ENCODE peak calls at places on chromosomes 12 and 14, in ten cellular contexts. H, C, F, S, O, Q, K, X, R and U are unnamed samples.

GRCh38 chr14:71555654-71556559 is 376.3 kb upstream of the RGS6 start:
- DNase-seq in H (peak; percentile 32), C (peak; percentile 38), F (no peak), S (peak; percentile 95), O (no peak), Q (peak; percentile 72), K (no peak), X (peak; percentile 67), R (peak; percentile 31), U (no peak)

GRCh38 chr12:70040141-70040540 is 203.1 kb upstream of the CNOT2 start:
- DNase-seq in H (no peak), C (no peak), F (no peak), S (no peak), O (no peak), Q (no peak), K (no peak), X (no peak), R (no peak), U (no peak)

GRCh38 chr12:28457785-28458184 is 267.5 kb downstream of the CCDC91 start:
- DNase-seq in H (no peak), C (no peak), F (no peak), S (no peak), O (no peak), Q (no peak), K (no peak), X (no peak), R (no peak), U (no peak)

GRCh38 chr12:73187765-73188164 is 915.6 kb downstream of the TRHDE start:
- DNase-seq in H (no peak), C (no peak), F (no peak), S (no peak), O (no peak), Q (no peak), K (no peak), X (no peak), R (no peak), U (no peak)

GRCh38 chr12:45223868-45224267 is 8.0 kb downstream of the ANO6 start:
- DNase-seq in H (no peak), C (no peak), F (no peak), S (no peak), O (no peak), Q (no peak), K (no peak), X (no peak), R (no peak), U (no peak)

GRCh38 chr12:123250471-123251383 is 17.5 kb downstream of the MTRFR start:
- DNase-seq in H (no peak), C (no peak), F (peak; percentile 83), S (no peak), O (no peak), Q (no peak), K (peak; percentile 65), X (no peak), R (no peak), U (peak; percentile 62)

GRCh38 chr12:53856132-53856531 is 82.5 kb upstream of the HOXC13 start:
- DNase-seq in H (no peak), C (no peak), F (no peak), S (no peak), O (no peak), Q (no peak), K (no peak), X (no peak), R (peak; percentile 33), U (no peak)

GRCh38 chr12:103913100-103913499 is 17.1 kb upstream of the HSP90B1 start:
- DNase-seq in H (no peak), C (no peak), F (no peak), S (no peak), O (no peak), Q (no peak), K (no peak), X (no peak), R (no peak), U (no peak)

GRCh38 chr14:98182385-98183055 is 1089.5 kb downstream of the BCL11B start:
- DNase-seq in H (no peak), C (no peak), F (no peak), S (no peak), O (no peak), Q (peak; percentile 58), K (no peak), X (no peak), R (no peak), U (no peak)

GRCh38 chr12:74408601-74409166 is 129.0 kb upstream of the ATXN7L3B start:
- DNase-seq in H (no peak), C (no peak), F (no peak), S (no peak), O (no peak), Q (no peak), K (no peak), X (no peak), R (no peak), U (no peak)

GRCh38 chr14:34851395-34851794 is 23.8 kb downstream of the BAZ1A start:
- DNase-seq in H (no peak), C (no peak), F (no peak), S (no peak), O (no peak), Q (no peak), K (no peak), X (no peak), R (no peak), U (no peak)

GRCh38 chr12:62814243-62814642 is 120.7 kb downstream of the PPM1H start:
- DNase-seq in H (no peak), C (no peak), F (no peak), S (no peak), O (no peak), Q (no peak), K (no peak), X (no peak), R (no peak), U (no peak)

GRCh38 chr14:100304825-100305445 is 1.3 kb downstream of the SLC25A29 start:
- DNase-seq in H (no peak), C (no peak), F (peak; percentile 83), S (peak; percentile 31), O (no peak), Q (no peak), K (peak; percentile 76), X (no peak), R (no peak), U (no peak)

GRCh38 chr12:104692335-104693218 is 235.8 kb downstream of the CHST11 start:
- DNase-seq in H (no peak), C (no peak), F (no peak), S (no peak), O (no peak), Q (no peak), K (no peak), X (no peak), R (no peak), U (no peak)

GRCh38 chr14:99425272-99425681 is 55.4 kb downstream of the SETD3 start:
- DNase-seq in H (no peak), C (no peak), F (no peak), S (no peak), O (no peak), Q (no peak), K (no peak), X (no peak), R (no peak), U (no peak)

GRCh38 chr12:119229837-119230236 is 51.1 kb downstream of the HSPB8 start:
- DNase-seq in H (no peak), C (no peak), F (peak; percentile 90), S (peak; percentile 19), O (no peak), Q (no peak), K (peak; percentile 67), X (no peak), R (peak; percentile 3), U (no peak)

GRCh38 chr12:105083551-105084105 is 630 bp downstream of the ALDH1L2 start:
- DNase-seq in H (no peak), C (no peak), F (peak; percentile 46), S (no peak), O (no peak), Q (no peak), K (peak; percentile 77), X (no peak), R (peak; percentile 35), U (peak; percentile 24)

GRCh38 chr14:91328313-91329050 is 84.0 kb upstream of the GPR68 start:
- DNase-seq in H (no peak), C (no peak), F (no peak), S (no peak), O (no peak), Q (no peak), K (no peak), X (no peak), R (no peak), U (no peak)

GRCh38 chr14:64693766-64694165 is 10.5 kb upstream of the PLEKHG3 start:
- DNase-seq in H (no peak), C (no peak), F (no peak), S (no peak), O (no peak), Q (no peak), K (no peak), X (no peak), R (no peak), U (no peak)

GRCh38 chr14:94411638-94412037 is 23.2 kb upstream of the SERPINA1 start:
- DNase-seq in H (no peak), C (no peak), F (no peak), S (no peak), O (no peak), Q (no peak), K (no peak), X (no peak), R (no peak), U (peak; percentile 61)